ENCODE peak calls at places on chromosomes 2 and 18, in four cellular contexts. G, Y, N and X are unnamed samples.

GRCh38 chr18:13159579-13159978 is 59.0 kb upstream of the LDLRAD4 start:
- DNase-seq in N (no peak), G (peak), Y (peak), X (peak)

GRCh38 chr2:179460530-179460929 is 195.9 kb upstream of the SESTD1 start:
- DNase-seq in N (no peak), G (peak), Y (peak), X (no peak)

GRCh38 chr18:61606759-61607158 is 273.5 kb downstream of the CDH20 start:
- DNase-seq in Y (peak), N (no peak), G (peak), X (no peak)

GRCh38 chr2:8872821-8873432 is 35.5 kb upstream of the KIDINS220 start:
- DNase-seq in G (peak), Y (peak), N (peak), X (peak)

GRCh38 chr2:72148975-72149555 is 1.4 kb upstream of the CYP26B1 start:
- DNase-seq in N (no peak), G (peak), Y (peak), X (peak)

GRCh38 chr2:18924905-18925691 is 335.7 kb upstream of the NT5C1B start:
- DNase-seq in G (no peak), Y (peak), N (no peak), X (no peak)

GRCh38 chr2:26768759-26769500 is 4.8 kb downstream of the SLC35F6 start:
- DNase-seq in G (peak), N (no peak), Y (no peak), X (peak)

GRCh38 chr2:20674974-20675679 is 8.2 kb downstream of the GDF7 start:
- DNase-seq in Y (peak), N (no peak), G (peak), X (peak)

GRCh38 chr2:28420717-28421116 is 28.1 kb downstream of the FOSL2 start:
- DNase-seq in G (no peak), N (no peak), Y (no peak), X (no peak)

GRCh38 chr2:187499941-187500532 is 52.0 kb upstream of the CALCRL start:
- DNase-seq in N (no peak), Y (peak), G (peak), X (peak)

GRCh38 chr2:165067958-165068612 is 112.8 kb upstream of the SLC38A11 start:
- DNase-seq in G (peak), N (no peak), Y (peak), X (no peak)

GRCh38 chr18:68694316-68694715 is 20.6 kb downstream of the TMX3 start:
- DNase-seq in G (no peak), N (no peak), Y (no peak), X (no peak)

GRCh38 chr18:62249478-62250097 is 62.5 kb downstream of the RELCH start:
- DNase-seq in Y (peak), G (peak), N (peak), X (peak)

GRCh38 chr2:179837408-179837807 is 24.0 kb downstream of the ZNF385B start:
- DNase-seq in N (no peak), Y (peak), G (no peak), X (no peak)

GRCh38 chr2:240957656-240958365 is 40.6 kb upstream of the SNED1 start:
- DNase-seq in Y (no peak), N (no peak), G (no peak), X (no peak)

GRCh38 chr2:206219957-206220356 is 54.5 kb upstream of the ZDBF2 start:
- DNase-seq in Y (no peak), N (no peak), G (no peak), X (no peak)

GRCh38 chr2:206217162-206217561 is 57.3 kb upstream of the ZDBF2 start:
- DNase-seq in Y (no peak), G (no peak), N (no peak), X (no peak)

GRCh38 chr2:206218792-206219509 is 55.5 kb upstream of the ZDBF2 start:
- DNase-seq in Y (no peak), N (no peak), G (no peak), X (no peak)

GRCh38 chr2:206220997-206221396 is 53.5 kb upstream of the ZDBF2 start:
- DNase-seq in G (no peak), Y (no peak), N (no peak), X (no peak)

DNA sequence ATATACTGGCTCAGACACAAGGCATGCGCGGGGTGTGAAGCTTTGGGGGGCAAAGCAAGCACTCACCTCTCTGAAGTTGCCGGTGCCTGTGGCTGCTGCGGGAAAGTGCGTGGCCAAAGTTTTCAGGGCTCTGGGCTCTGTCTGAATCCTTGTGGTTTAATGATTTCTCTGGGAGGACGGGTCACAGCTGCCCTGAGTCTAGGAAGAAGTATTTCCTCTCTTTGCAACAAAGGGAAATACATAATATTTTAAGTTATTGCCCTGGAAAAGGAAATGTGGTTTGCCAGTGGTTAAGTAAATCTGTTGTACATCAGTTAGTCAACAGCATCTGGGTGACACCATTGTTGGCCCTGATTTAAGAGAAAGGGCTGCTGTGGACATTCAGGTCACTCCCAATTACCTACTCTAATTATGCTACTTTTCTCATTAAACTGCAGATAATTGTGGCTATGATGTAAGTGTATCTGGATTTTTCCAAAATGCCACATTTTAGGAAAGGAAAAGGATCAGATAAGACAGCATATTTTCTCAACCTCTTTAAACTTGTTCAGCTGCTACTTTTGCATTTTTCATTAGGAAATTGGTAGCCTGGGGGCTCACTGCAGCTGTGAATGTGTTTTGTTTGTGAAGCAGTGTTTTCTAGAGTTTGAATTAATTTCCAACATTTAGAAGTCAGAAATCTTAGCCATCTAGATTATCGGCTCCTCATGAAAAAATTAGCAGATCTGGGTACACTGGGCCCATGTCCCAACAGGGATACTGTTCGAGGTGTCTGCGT is 56.5 kb upstream of the ZDBF2 start:
- DNase-seq in Y (no peak), G (peak), N (no peak), X (no peak)
- TF ChIP-seq FOS in Y (no peak), G (no peak), N (no peak), X (no peak)

DNA sequence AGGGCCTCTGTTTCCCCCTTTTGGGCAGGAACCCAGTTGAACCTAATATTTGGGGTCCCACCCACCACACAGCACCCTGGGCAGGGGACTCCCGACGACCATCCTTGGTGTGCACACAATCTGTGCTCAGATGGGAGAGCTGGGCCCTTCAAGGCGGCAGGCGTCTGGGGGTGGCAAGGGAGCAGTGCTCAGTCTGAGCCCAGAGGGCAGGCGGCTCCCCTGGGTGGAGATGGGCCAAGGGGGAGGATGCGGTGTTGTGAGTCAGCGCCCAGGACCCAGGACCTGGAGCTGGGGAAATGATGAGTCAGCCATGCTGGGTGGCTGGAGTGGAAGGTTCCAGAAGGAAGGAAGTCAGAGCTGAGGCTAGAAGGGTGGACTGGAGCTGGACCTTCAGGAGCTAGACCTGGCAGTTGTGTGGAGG is 3.8 kb downstream of the PROM2 start:
- DNase-seq in Y (peak), N (no peak), G (no peak), X (no peak)
- TF ChIP-seq FOS in Y (no peak), N (no peak), G (no peak), X (no peak)

DNA sequence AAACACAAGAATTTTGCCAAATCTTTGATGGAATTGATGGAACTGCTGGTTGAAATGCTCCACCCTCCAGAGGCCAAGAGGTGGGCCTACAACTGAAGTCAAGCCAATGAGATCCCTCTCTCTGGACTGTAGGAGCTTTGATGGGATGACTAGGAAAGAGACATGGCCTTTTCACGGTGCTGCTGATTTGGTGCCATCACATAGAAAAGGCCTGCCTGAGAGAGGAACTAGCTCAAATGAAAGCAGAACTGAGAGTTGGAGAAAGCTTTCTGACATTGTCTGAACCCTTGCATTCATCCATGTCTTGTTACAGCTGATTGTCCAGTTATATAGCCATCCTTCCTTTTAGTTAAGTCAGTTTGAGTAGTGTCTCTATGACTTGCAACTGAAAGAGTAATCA is 283.8 kb upstream of the LYPD1 start:
- DNase-seq in Y (no peak), N (peak), G (no peak), X (no peak)
- TF ChIP-seq FOS in Y (no peak), N (no peak), G (no peak), X (no peak)

GRCh38 chr2:112166801-112167499 is 28.8 kb downstream of the FBLN7 start:
- DNase-seq in G (no peak), N (no peak), Y (no peak), X (peak)

GRCh38 chr2:112170495-112170894 is 32.3 kb downstream of the FBLN7 start:
- DNase-seq in Y (no peak), N (no peak), G (no peak), X (no peak)

GRCh38 chr2:112165296-112165695 is 27.1 kb downstream of the FBLN7 start:
- DNase-seq in G (no peak), N (no peak), Y (no peak), X (no peak)

GRCh38 chr2:112164876-112165275 is 26.7 kb downstream of the FBLN7 start:
- DNase-seq in Y (no peak), G (no peak), N (no peak), X (no peak)

DNA sequence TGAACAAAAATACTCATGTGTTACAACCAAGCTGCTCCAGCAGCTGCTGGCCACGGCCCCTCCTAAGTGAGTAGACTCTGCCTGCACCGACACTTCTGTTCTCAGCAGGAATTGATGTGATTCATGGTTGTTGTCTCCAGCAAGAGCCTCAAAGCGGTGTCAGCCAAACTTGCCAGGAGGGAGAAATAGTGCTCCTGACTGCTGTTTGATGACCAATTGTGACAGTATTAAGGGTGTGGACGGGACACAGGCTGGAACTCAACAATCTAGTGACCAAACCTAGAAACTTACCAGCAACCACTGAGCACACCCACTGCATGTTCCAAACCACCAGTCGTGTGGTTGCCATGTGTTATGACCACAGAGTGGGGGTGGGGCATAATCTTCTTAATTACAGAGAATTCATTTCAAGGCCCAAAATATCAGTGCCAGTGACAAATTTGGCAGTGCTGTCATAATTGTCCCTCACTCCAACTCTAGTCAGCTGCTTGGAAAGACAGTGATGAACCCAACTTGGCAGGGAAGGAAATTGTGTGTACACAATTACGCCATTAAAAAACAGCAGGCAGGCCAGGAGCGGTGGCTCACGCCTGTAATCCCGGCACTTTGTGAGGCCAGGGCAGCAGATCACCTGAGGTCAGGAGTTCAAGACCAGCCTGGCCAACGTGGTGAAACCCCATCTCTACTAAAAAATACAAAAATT is 30.4 kb downstream of the FBLN7 start:
- DNase-seq in G (no peak), N (no peak), Y (no peak), X (no peak)
- TF ChIP-seq FOS in G (no peak), N (no peak), Y (no peak), X (no peak)

DNA sequence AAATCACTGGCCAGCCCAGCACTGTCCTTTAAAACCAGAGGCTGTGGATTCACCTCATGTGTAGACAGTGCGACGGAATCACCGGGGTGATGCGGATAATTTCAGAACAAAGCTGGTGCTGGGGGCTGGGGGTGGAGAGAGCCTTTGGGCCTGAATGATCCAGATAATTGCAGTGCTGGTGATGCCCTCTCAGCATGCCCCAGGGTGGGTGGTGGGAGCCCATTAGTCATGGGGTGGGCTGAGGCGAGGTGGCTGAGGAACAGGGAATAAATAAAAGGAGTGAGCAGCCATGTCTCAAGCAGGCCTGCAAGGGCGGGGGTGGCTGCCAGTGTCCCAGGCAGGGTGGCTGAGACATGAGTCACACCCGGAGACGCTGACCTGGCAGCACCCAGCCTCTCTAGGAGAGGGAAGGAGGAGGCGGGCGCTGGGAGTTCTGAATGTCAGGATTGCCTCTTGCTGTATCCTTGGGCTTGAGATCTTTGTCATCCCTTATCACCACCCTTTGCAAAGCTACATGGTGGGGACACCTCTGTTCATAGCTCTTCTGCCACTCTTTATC is 151.0 kb upstream of the MSH6 start:
- DNase-seq in N (no peak), Y (peak), G (no peak), X (no peak)
- TF ChIP-seq FOS in N (no peak), Y (peak), G (no peak), X (no peak)

DNA sequence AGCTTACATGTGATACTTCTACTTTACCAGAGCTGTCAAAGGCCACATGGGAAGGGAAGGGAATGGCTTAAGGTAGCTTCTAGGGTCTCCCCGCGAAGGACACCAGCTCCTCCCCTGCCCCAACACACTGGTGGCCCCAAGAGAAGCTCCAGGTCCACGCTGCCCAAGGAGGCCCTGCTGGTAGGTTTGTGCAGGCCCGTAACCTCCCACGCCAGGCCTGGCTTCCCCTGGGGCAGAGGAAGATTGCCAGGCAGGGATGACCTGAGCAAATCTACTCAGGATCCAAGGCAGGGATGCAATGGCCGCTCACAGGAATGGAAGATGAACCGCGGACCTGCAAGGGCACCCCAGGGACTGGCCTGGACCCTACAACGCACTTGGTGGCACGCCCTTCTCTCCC is 205.1 kb downstream of the MGAT5 start:
- DNase-seq in Y (no peak), N (no peak), G (no peak), X (no peak)
- TF ChIP-seq FOS in Y (no peak), N (no peak), G (no peak), X (no peak)

DNA sequence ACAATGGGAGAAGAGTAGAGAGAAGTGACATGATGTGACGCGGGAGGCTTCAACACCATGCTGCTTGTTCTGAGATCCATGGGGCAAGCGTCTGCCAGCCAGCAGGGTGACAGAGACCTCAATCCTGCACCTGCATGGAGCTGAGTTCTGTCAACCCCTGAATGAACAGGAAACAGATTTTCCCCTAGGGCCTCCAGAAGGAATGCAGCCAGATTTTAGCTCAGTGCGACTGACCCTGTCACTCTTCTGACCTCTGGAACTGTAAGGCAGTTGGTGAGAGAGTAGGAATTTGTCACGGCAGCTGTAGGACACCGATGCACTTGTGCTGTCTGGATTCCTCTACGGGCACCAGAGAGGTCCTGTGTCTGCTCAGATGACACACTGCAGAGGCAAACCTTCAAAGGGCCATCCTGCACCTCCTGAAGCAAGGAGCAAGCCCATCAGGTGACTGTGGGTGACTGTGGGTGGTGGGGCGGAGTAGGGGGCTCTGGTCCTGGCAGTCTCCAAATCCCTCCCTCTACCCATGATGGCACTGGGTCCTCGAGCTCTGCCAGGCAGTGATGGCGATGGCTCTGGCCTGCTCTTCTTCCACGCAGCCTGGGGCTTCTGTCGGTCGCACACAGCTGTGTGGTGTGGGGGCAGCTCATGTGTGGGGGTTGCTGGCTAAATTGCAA is 194.3 kb upstream of the TWIST2 start:
- DNase-seq in N (no peak), Y (no peak), G (no peak), X (no peak)
- TF ChIP-seq FOS in N (no peak), Y (no peak), G (no peak), X (no peak)

DNA sequence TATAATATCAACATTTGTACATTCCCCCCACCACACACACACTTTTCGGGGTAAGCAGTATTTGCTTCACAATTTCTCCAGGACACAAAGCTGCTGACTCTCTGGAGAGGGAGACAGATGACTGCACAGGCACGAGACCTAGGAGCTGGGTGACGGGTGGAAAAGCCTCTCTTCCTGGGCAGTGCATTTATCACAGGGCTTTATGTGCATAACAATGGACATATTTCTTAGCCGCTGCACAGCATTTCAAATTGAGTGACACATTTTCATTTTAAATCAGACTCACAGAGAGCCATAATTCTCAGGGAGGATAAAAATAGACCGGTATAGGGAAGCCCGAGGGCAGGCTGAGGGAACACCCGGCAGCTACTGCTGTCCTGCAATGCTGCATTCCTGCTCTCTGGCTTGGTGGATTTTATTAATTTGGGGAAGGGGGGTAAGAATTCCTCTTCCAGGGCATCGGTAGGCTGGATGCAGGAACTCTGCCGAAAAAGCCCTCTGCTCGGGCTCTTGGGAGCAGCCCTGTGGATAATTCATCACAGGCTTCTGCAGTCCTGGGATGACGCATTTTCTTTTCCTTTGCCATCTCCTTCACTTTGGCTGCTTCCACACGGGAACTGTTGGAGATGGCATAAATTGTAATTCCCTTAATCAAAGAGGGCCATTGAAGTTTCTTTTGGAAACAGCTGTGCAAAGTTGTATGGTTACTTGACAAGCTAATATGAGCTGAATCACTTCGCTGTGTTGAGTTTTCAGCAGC is 108.1 kb upstream of the ACAA2 start:
- DNase-seq in Y (no peak), G (no peak), N (no peak), X (no peak)
- TF ChIP-seq FOS in Y (no peak), G (no peak), N (no peak), X (no peak)

GRCh38 chr18:23575309-23575651 is 11.0 kb downstream of the NPC1 start:
- DNase-seq in Y (no peak), G (no peak), N (no peak), X (no peak)

GRCh38 chr18:23573948-23574431 is 12.3 kb downstream of the NPC1 start:
- DNase-seq in N (no peak), Y (peak), G (peak), X (peak)

GRCh38 chr18:23573020-23573419 is 13.3 kb downstream of the NPC1 start:
- DNase-seq in N (no peak), G (no peak), Y (no peak), X (no peak)

GRCh38 chr18:23572570-23572969 is 13.7 kb downstream of the NPC1 start:
- DNase-seq in G (no peak), Y (no peak), N (no peak), X (no peak)

GRCh38 chr18:23574611-23575308 is 11.5 kb downstream of the NPC1 start:
- DNase-seq in G (no peak), N (no peak), Y (no peak), X (no peak)
- TF ChIP-seq FOS in G (no peak), N (no peak), Y (no peak), X (no peak)